ENCODE peak calls at places on chromosomes 5 and 9, in five cellular contexts. One of them, this sample, is unnamed.
A peak's percentile ranks its signal among the peaks of the same experiment; 100 is the strongest.

GRCh38 chr9:112050544-112051475 is 124.3 kb downstream of the SUSD1 start:
- DNase-seq in sigmoid colon: peak; percentile 83
- DNase-seq in H1: no peak
- DNase-seq in stomach: peak; percentile 57
- DNase-seq in HepG2: peak; percentile 91
- DNase-seq in this sample: peak; percentile 82

GRCh38 chr5:107451028-107451427 is 219.7 kb downstream of the EFNA5 start:
- DNase-seq in sigmoid colon: no peak
- DNase-seq in H1: no peak
- DNase-seq in stomach: no peak
- DNase-seq in HepG2: no peak
- DNase-seq in this sample: no peak

GRCh38 chr5:122877518-122877917 is 32.1 kb downstream of the SNX24 start:
- DNase-seq in sigmoid colon: no peak
- DNase-seq in H1: no peak
- DNase-seq in stomach: no peak
- DNase-seq in HepG2: no peak
- DNase-seq in this sample: no peak

GRCh38 chr9:130072515-130073235 is 19.0 kb downstream of the GPR107 start:
- DNase-seq in sigmoid colon: no peak
- DNase-seq in H1: no peak
- DNase-seq in stomach: no peak
- DNase-seq in HepG2: no peak
- DNase-seq in this sample: no peak

GRCh38 chr5:8462565-8462964 is 593.6 kb downstream of the MTRR start:
- DNase-seq in sigmoid colon: no peak
- DNase-seq in H1: no peak
- DNase-seq in stomach: no peak
- DNase-seq in HepG2: no peak
- DNase-seq in this sample: no peak

GRCh38 chr5:34709861-34710673 is 53.9 kb downstream of the RAI14 start:
- DNase-seq in sigmoid colon: no peak
- DNase-seq in H1: no peak
- DNase-seq in stomach: no peak
- DNase-seq in HepG2: peak; percentile 64
- DNase-seq in this sample: no peak

GRCh38 chr5:149808264-149808982 is 78.3 kb downstream of the PPARGC1B start:
- DNase-seq in sigmoid colon: no peak
- DNase-seq in H1: no peak
- DNase-seq in stomach: no peak
- DNase-seq in HepG2: no peak
- DNase-seq in this sample: no peak

GRCh38 chr9:33294670-33295432 is 4.5 kb downstream of the NFX1 start:
- DNase-seq in sigmoid colon: no peak
- DNase-seq in H1: no peak
- DNase-seq in stomach: no peak
- DNase-seq in HepG2: no peak
- DNase-seq in this sample: no peak

GRCh38 chr5:34499001-34499734 is 157.0 kb upstream of the RAI14 start:
- DNase-seq in sigmoid colon: no peak
- DNase-seq in H1: no peak
- DNase-seq in stomach: no peak
- DNase-seq in HepG2: no peak
- DNase-seq in this sample: no peak

GRCh38 chr5:124746252-124746915 is at the start of gene ZNF608:
- DNase-seq in sigmoid colon: no peak
- DNase-seq in H1: peak; percentile 49
- DNase-seq in stomach: no peak
- DNase-seq in HepG2: peak; percentile 6
- DNase-seq in this sample: no peak

GRCh38 chr9:88077071-88077617 is 61.1 kb downstream of the SPATA31C2 start:
- DNase-seq in sigmoid colon: no peak
- DNase-seq in H1: no peak
- DNase-seq in stomach: no peak
- DNase-seq in HepG2: no peak
- DNase-seq in this sample: no peak

GRCh38 chr5:81925012-81925411 is 46.8 kb upstream of the ATG10 start:
- DNase-seq in sigmoid colon: no peak
- DNase-seq in H1: no peak
- DNase-seq in stomach: no peak
- DNase-seq in HepG2: no peak
- DNase-seq in this sample: no peak

GRCh38 chr9:37555786-37556185 is 20.4 kb downstream of the FBXO10 start:
- DNase-seq in sigmoid colon: no peak
- DNase-seq in H1: no peak
- DNase-seq in stomach: no peak
- DNase-seq in HepG2: no peak
- DNase-seq in this sample: no peak

GRCh38 chr5:172941067-172941516 is 18.1 kb upstream of the RPL26L1 start:
- DNase-seq in sigmoid colon: no peak
- DNase-seq in H1: no peak
- DNase-seq in stomach: no peak
- DNase-seq in HepG2: no peak
- DNase-seq in this sample: no peak

GRCh38 chr5:4196744-4197646 is 601.4 kb downstream of the IRX1 start:
- DNase-seq in sigmoid colon: peak; percentile 72
- DNase-seq in H1: no peak
- DNase-seq in stomach: no peak
- DNase-seq in HepG2: no peak
- DNase-seq in this sample: peak; percentile 89

GRCh38 chr9:95249986-95250385 is 67.5 kb downstream of the FANCC start:
- DNase-seq in sigmoid colon: no peak
- DNase-seq in H1: no peak
- DNase-seq in stomach: no peak
- DNase-seq in HepG2: peak; percentile 65
- DNase-seq in this sample: no peak

GRCh38 chr9:87382902-87383301 is 114.8 kb upstream of the DAPK1 start:
- DNase-seq in sigmoid colon: no peak
- DNase-seq in H1: no peak
- DNase-seq in stomach: no peak
- DNase-seq in HepG2: no peak
- DNase-seq in this sample: no peak

GRCh38 chr5:109682383-109682782 is 7.3 kb upstream of the MAN2A1 start:
- DNase-seq in sigmoid colon: no peak
- DNase-seq in H1: no peak
- DNase-seq in stomach: no peak
- DNase-seq in HepG2: no peak
- DNase-seq in this sample: no peak

GRCh38 chr9:125493384-125493783 is 213.6 kb downstream of the MAPKAP1 start:
- DNase-seq in sigmoid colon: no peak
- DNase-seq in H1: no peak
- DNase-seq in stomach: peak; percentile 34
- DNase-seq in HepG2: peak; percentile 84
- DNase-seq in this sample: peak; percentile 64

GRCh38 chr5:67887648-67888047 is 327.9 kb upstream of the PIK3R1 start:
- DNase-seq in sigmoid colon: no peak
- DNase-seq in H1: no peak
- DNase-seq in stomach: no peak
- DNase-seq in HepG2: no peak
- DNase-seq in this sample: no peak

GRCh38 chr9:126752376-126752775 is 52.5 kb upstream of the ZBTB43 start:
- DNase-seq in sigmoid colon: no peak
- DNase-seq in H1: peak; percentile 30
- DNase-seq in stomach: no peak
- DNase-seq in HepG2: no peak
- DNase-seq in this sample: peak; percentile 42

GRCh38 chr5:123422433-123423277 is 548 bp downstream of the CEP120 start:
- DNase-seq in sigmoid colon: no peak
- DNase-seq in H1: no peak
- DNase-seq in stomach: peak; percentile 32
- DNase-seq in HepG2: peak; percentile 6
- DNase-seq in this sample: no peak

GRCh38 chr9:86077286-86077685 is 22.1 kb downstream of the GOLM1 start:
- DNase-seq in sigmoid colon: peak; percentile 89
- DNase-seq in H1: no peak
- DNase-seq in stomach: no peak
- DNase-seq in HepG2: no peak
- DNase-seq in this sample: no peak

GRCh38 chr5:154768207-154768606 is 13.0 kb downstream of the LARP1 start:
- DNase-seq in sigmoid colon: no peak
- DNase-seq in H1: no peak
- DNase-seq in stomach: no peak
- DNase-seq in HepG2: no peak
- DNase-seq in this sample: no peak

GRCh38 chr9:91882628-91883027 is 67.4 kb downstream of the ROR2 start:
- DNase-seq in sigmoid colon: no peak
- DNase-seq in H1: no peak
- DNase-seq in stomach: no peak
- DNase-seq in HepG2: no peak
- DNase-seq in this sample: no peak

GRCh38 chr9:93451762-93452709 is 551 bp downstream of the FAM120A start:
- DNase-seq in sigmoid colon: peak; percentile 78
- DNase-seq in H1: peak; percentile 71
- DNase-seq in stomach: peak; percentile 58
- DNase-seq in HepG2: peak; percentile 16
- DNase-seq in this sample: no peak
- TF ChIP-seq POLR2A in sigmoid colon: no peak
- TF ChIP-seq POLR2A in H1: no peak
- TF ChIP-seq POLR2A in stomach: no peak
- TF ChIP-seq POLR2A in HepG2: no peak
- TF ChIP-seq POLR2A in this sample: no peak

DNA sequence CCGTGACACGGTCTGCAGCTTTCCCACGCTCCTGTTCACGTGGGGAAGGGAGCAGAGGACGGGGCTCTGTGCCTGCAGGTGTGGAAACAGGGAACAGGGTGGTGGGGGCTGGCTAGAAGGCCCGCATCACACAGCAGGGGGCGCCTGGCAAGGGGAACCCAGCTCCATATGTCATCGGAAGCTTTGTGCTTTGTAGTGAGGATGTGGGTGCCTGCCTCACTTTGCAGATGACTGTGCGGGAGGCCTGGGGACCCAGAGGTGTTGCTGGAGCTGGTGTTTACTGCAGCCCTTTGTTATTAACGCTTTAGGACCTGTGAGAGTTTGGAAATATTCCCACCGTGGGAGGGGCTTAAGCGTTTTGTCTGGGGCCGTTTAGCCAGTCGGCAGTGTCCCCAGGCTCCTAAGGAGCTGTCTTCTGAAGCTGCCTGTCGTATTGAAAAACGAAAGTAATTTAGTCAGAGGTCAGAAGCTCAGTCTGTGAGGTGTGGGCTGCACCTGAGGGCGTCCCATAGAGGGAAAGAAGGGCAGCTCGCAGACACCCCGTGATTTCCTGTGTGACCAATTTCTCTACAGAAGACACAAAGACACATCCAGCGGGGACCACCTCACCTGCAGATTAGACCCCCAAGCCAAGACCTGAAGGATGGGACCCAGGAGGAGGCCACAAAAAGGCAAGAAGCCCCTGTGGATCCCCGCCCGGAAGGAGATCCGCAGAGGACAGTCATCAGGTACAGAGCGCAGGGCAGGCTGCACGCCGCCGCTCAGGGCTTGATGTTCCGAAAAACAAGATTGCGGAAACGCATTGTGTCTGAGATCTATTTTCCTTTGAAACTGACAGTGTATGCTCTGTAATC is 9.1 kb downstream of the MAN1B1 start:
- DNase-seq in sigmoid colon: no peak
- DNase-seq in H1: no peak
- DNase-seq in stomach: peak; percentile 46
- DNase-seq in HepG2: no peak
- DNase-seq in this sample: no peak
- TF ChIP-seq POLR2AphosphoS5 in sigmoid colon: no peak
- TF ChIP-seq POLR2AphosphoS5 in H1: no peak
- TF ChIP-seq POLR2AphosphoS5 in stomach: no peak
- TF ChIP-seq POLR2AphosphoS5 in HepG2: no peak
- TF ChIP-seq POLR2AphosphoS5 in this sample: no peak

GRCh38 chr9:3827175-3827574 is 301.4 kb upstream of the RFX3 start:
- DNase-seq in sigmoid colon: no peak
- DNase-seq in H1: no peak
- DNase-seq in stomach: peak; percentile 50
- DNase-seq in HepG2: no peak
- DNase-seq in this sample: no peak
- TF ChIP-seq EP300 in sigmoid colon: no peak
- TF ChIP-seq EP300 in H1: no peak
- TF ChIP-seq EP300 in stomach: no peak
- TF ChIP-seq EP300 in HepG2: no peak
- TF ChIP-seq EP300 in this sample: no peak

GRCh38 chr9:78031826-78032598 is 401 bp upstream of the GNAQ start:
- DNase-seq in sigmoid colon: peak; percentile 97
- DNase-seq in H1: peak; percentile 82
- DNase-seq in stomach: peak; percentile 92
- DNase-seq in HepG2: peak; percentile 82
- DNase-seq in this sample: peak; percentile 96
- TF ChIP-seq POLR2A in sigmoid colon: no peak
- TF ChIP-seq POLR2A in H1: peak; percentile 72
- TF ChIP-seq POLR2A in stomach: no peak
- TF ChIP-seq POLR2A in HepG2: peak; percentile 61
- TF ChIP-seq POLR2A in this sample: no peak